ENCODE peak calls at places on chromosomes 3 and 15, in six cellular contexts. L is HepG2, D is H1, A is K562, C is HCT116, Z is GM12878. M is an unnamed sample. For H3K4me1 and H3K27me3, the result is how much of the 10 kb centered on the place peaks cover.

GRCh38 chr3:43104786-43105185 is 1.1 kb downstream of the POMGNT2 start:
- DNase-seq in Z (no peak), L (no peak), C (no peak), A (peak), D (no peak), M (no peak)

GRCh38 chr3:166013073-166013679 is 176.0 kb upstream of the BCHE start:
- DNase-seq in Z (no peak), C (peak), L (peak), A (peak), D (no peak), M (peak)

GRCh38 chr3:112117826-112118571 is 15.0 kb downstream of the GCSAM start:
- DNase-seq in L (no peak), A (no peak), D (no peak), C (no peak), Z (no peak), M (no peak)

GRCh38 chr3:124814620-124815421 is 72.3 kb downstream of the ITGB5 start:
- DNase-seq in Z (no peak), A (no peak), C (no peak), D (no peak), L (peak), M (no peak)

GRCh38 chr15:73794501-73795133 is 41.5 kb upstream of the INSYN1 start:
- DNase-seq in Z (no peak), A (no peak), D (no peak), C (peak), L (no peak), M (no peak)

GRCh38 chr3:149174901-149175300 is 45.5 kb downstream of the HPS3 start:
- DNase-seq in D (no peak), Z (peak), C (no peak), L (no peak), A (no peak), M (no peak)

GRCh38 chr3:2106438-2106837 is 7.8 kb downstream of the CNTN4 start:
- DNase-seq in L (no peak), A (no peak), D (no peak), C (no peak), Z (no peak), M (no peak)

GRCh38 chr3:37254316-37254715 is 79.9 kb upstream of the LRRFIP2 start:
- DNase-seq in C (no peak), D (no peak), Z (no peak), A (no peak), L (no peak), M (no peak)

GRCh38 chr3:15861163-15861562 is 63.4 kb upstream of the ANKRD28 start:
- DNase-seq in D (no peak), A (peak), L (no peak), Z (no peak), C (no peak), M (no peak)

GRCh38 chr15:78838480-78838879 is 27.2 kb upstream of the ADAMTS7 start:
- DNase-seq in L (no peak), C (no peak), D (no peak), A (no peak), Z (no peak), M (no peak)

GRCh38 chr15:39864116-39864515 is 56.0 kb downstream of the GPR176 start:
- DNase-seq in A (no peak), L (no peak), C (no peak), D (no peak), Z (no peak), M (no peak)

GRCh38 chr3:98954806-98955205 is 53.3 kb upstream of the DCBLD2 start:
- DNase-seq in L (no peak), A (no peak), D (no peak), C (peak), Z (no peak), M (no peak)

GRCh38 chr3:141279074-141279945 is 47.7 kb downstream of the PXYLP1 start:
- DNase-seq in A (peak), L (peak), C (no peak), Z (no peak), D (no peak), M (no peak)

GRCh38 chr15:88898736-88899135 is 3.4 kb upstream of the HAPLN3 start:
- DNase-seq in Z (no peak), L (no peak), C (no peak), D (no peak), A (no peak), M (no peak)

GRCh38 chr3:19947549-19948071 is 713 bp downstream of the RAB5A start:
- DNase-seq in D (peak), C (peak), L (peak), Z (no peak), A (peak), M (peak)
- TF ChIP-seq ZNF274 in D (no peak), C (no peak), L (peak), Z (no peak), A (no peak), M (no peak)

DNA sequence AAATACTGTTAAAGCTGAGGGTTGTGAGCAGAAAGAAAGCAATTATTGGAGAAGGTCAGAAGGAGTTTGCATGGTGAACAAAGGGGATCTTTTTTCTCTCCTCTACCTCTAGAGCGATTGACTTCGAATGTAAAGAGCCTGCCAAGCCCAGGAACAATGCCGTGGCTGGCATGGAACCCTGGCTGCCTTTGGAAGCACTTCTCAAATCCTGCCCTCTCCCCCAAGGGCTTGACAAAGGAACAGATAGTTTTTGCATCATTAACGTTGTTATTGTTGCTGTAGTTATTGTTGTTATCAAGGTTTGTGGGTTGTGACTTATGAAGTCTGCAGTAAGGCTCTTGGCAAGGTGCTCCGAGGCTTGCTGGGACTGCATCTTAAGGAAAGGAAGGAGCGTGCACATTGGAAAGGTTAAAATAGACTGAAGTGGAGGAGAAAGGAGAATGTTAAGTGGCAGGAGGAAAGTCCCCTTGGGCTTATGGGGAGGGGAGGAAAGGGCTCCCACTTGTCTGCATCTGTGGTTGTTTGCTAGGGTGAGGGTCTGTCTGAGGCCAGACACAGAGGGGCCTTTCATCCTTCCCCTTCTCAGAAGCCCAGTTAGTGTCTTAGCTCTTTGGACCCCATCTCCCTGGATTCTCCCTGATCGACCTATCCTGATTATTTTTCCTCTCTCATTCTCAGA is 16.8 kb downstream of the PDIA5 start:
- DNase-seq in C (no peak), D (no peak), A (no peak), L (no peak), Z (no peak), M (no peak)
- H3K4me1 ChIP-seq in C (under half), D (under half), A (half or more), L (half or more), Z (under half), M (under half)

GRCh38 chr3:78507196-78507984 is 1260.4 kb downstream of the ROBO1 start:
- DNase-seq in Z (no peak), A (no peak), C (no peak), D (peak), L (peak), M (peak)
- H3K27me3 ChIP-seq in Z (under half), A (under half), C (under half), D (under half), L (under half), M (under half)

DNA sequence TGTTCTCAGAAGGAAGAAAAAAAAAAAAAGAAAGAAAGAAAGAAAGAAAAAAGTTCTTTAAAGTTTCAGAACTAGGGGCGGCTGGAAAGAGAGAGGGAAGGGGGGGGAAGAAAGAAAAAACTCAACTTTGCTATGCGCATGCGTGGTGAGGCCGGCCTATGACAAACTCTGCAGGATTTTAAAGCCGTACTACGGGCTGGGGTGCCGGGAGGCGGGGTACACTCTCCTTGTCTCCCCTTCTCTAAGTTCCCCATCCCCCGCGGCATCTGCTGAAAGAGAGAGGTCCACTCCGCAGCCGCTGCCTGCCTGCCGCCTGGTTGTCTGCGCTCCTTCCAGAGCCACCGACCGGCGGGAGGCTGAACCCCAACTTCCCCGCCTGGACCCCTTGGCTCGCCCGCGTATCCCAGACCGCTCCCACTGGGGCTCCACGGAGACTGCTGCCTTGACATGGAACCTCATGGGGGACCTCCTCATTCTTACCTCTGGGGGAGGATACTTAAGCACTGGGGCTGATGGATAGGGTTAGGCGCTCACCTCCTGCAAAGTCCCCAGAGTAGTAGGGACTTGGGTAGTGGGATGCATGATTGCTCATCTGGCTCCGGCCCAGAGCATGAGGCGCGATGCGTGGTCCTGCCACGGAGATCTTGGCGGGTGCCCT is 1.4 kb upstream of the WNT5A start:
- DNase-seq in A (peak), Z (peak), D (no peak), C (no peak), L (no peak), M (no peak)
- TF ChIP-seq ZNF274 in A (no peak), Z (no peak), D (no peak), C (no peak), L (no peak), M (no peak)

GRCh38 chr15:64153480-64154367 is 2.2 kb downstream of the SNX22 start:
- DNase-seq in D (peak), L (peak), C (peak), A (peak), Z (peak), M (peak)
- H3K4me1 ChIP-seq in D (under half), L (under half), C (under half), A (under half), Z (under half), M (under half)

GRCh38 chr15:76139368-76140068 is 79.7 kb downstream of the TMEM266 start:
- DNase-seq in L (peak), A (peak), Z (peak), D (peak), C (peak), M (peak)
- H3K27me3 ChIP-seq in L (under half), A (under half), Z (under half), D (under half), C (under half), M (under half)

GRCh38 chr15:96184297-96184696 is 146.2 kb upstream of the NR2F2 start:
- DNase-seq in C (no peak), D (no peak), A (no peak), L (no peak), Z (no peak), M (no peak)
- TF ChIP-seq ZNF274 in C (no peak), D (no peak), A (no peak), L (no peak), Z (no peak), M (no peak)

M was measured in NT2/D1.